ENCODE peak calls at places on chromosomes 12 and 14, in nine cellular contexts. One of them, this sample, is unnamed.
A peak's percentile ranks its signal among the peaks of the same experiment; 100 is the strongest.

GRCh38 chr12:52244615-52244994 is 11.6 kb downstream of the KRT7 start:
- DNase-seq in NCI-H2171 treated with DMSO at 0.1 percent for 48 hours: no peak
- DNase-seq in CD4-positive, alpha-beta T cell: no peak
- DNase-seq in fibroblast of the aortic adventitia: peak; percentile 23
- DNase-seq in lower lobe of right lung: no peak
- DNase-seq in stimulated activated CD4-positive, alpha-beta T cell treated with anti-CD3 and anti-CD28 coated beads, TNF-alpha, amount 100 ng/mL, for 48 hours: no peak
- DNase-seq in cardiac fibroblast: no peak
- DNase-seq in HAP-1: no peak
- DNase-seq in HCT116: no peak
- DNase-seq in this sample: peak; percentile 43

GRCh38 chr14:102182190-102182589 is 42.5 kb downstream of the WDR20 start:
- DNase-seq in stimulated activated CD4-positive, alpha-beta T cell treated with anti-CD3 and anti-CD28 coated beads, TNF-alpha, amount 100 ng/mL, for 48 hours: no peak
- DNase-seq in lower lobe of right lung: no peak
- DNase-seq in NCI-H2171 treated with DMSO at 0.1 percent for 48 hours: peak; percentile 25
- DNase-seq in cardiac fibroblast: peak; percentile 76
- DNase-seq in fibroblast of the aortic adventitia: peak; percentile 40
- DNase-seq in CD4-positive, alpha-beta T cell: no peak
- DNase-seq in HCT116: no peak
- DNase-seq in HAP-1: no peak
- DNase-seq in this sample: peak; percentile 59

GRCh38 chr12:92927436-92928116 is 1.5 kb downstream of the EEA1 start:
- DNase-seq in HCT116: no peak
- DNase-seq in HAP-1: peak; percentile 14
- DNase-seq in NCI-H2171 treated with DMSO at 0.1 percent for 48 hours: peak; percentile 17
- DNase-seq in CD4-positive, alpha-beta T cell: no peak
- DNase-seq in cardiac fibroblast: peak; percentile 81
- DNase-seq in stimulated activated CD4-positive, alpha-beta T cell treated with anti-CD3 and anti-CD28 coated beads, TNF-alpha, amount 100 ng/mL, for 48 hours: no peak
- DNase-seq in fibroblast of the aortic adventitia: peak; percentile 84
- DNase-seq in lower lobe of right lung: no peak
- DNase-seq in this sample: peak; percentile 70

GRCh38 chr14:82854131-82854530 is 1320.5 kb upstream of the SEL1L start:
- DNase-seq in CD4-positive, alpha-beta T cell: no peak
- DNase-seq in HCT116: no peak
- DNase-seq in lower lobe of right lung: no peak
- DNase-seq in HAP-1: no peak
- DNase-seq in fibroblast of the aortic adventitia: no peak
- DNase-seq in stimulated activated CD4-positive, alpha-beta T cell treated with anti-CD3 and anti-CD28 coated beads, TNF-alpha, amount 100 ng/mL, for 48 hours: no peak
- DNase-seq in cardiac fibroblast: no peak
- DNase-seq in NCI-H2171 treated with DMSO at 0.1 percent for 48 hours: no peak
- DNase-seq in this sample: no peak

GRCh38 chr14:48874701-48875100 is 711.5 kb downstream of the RPS29 start:
- DNase-seq in fibroblast of the aortic adventitia: no peak
- DNase-seq in CD4-positive, alpha-beta T cell: no peak
- DNase-seq in lower lobe of right lung: no peak
- DNase-seq in HCT116: no peak
- DNase-seq in stimulated activated CD4-positive, alpha-beta T cell treated with anti-CD3 and anti-CD28 coated beads, TNF-alpha, amount 100 ng/mL, for 48 hours: no peak
- DNase-seq in HAP-1: peak; percentile 10
- DNase-seq in NCI-H2171 treated with DMSO at 0.1 percent for 48 hours: no peak
- DNase-seq in cardiac fibroblast: no peak
- DNase-seq in this sample: no peak

GRCh38 chr12:91604897-91605296 is 422.3 kb upstream of the DCN start:
- DNase-seq in HCT116: no peak
- DNase-seq in NCI-H2171 treated with DMSO at 0.1 percent for 48 hours: no peak
- DNase-seq in lower lobe of right lung: no peak
- DNase-seq in stimulated activated CD4-positive, alpha-beta T cell treated with anti-CD3 and anti-CD28 coated beads, TNF-alpha, amount 100 ng/mL, for 48 hours: no peak
- DNase-seq in fibroblast of the aortic adventitia: no peak
- DNase-seq in HAP-1: no peak
- DNase-seq in CD4-positive, alpha-beta T cell: no peak
- DNase-seq in cardiac fibroblast: no peak
- DNase-seq in this sample: no peak

GRCh38 chr12:2614341-2614740 is 180.4 kb upstream of the FKBP4 start:
- DNase-seq in stimulated activated CD4-positive, alpha-beta T cell treated with anti-CD3 and anti-CD28 coated beads, TNF-alpha, amount 100 ng/mL, for 48 hours: no peak
- DNase-seq in HCT116: no peak
- DNase-seq in HAP-1: no peak
- DNase-seq in NCI-H2171 treated with DMSO at 0.1 percent for 48 hours: no peak
- DNase-seq in lower lobe of right lung: no peak
- DNase-seq in cardiac fibroblast: no peak
- DNase-seq in fibroblast of the aortic adventitia: peak; percentile 27
- DNase-seq in CD4-positive, alpha-beta T cell: no peak
- DNase-seq in this sample: no peak

GRCh38 chr12:47808574-47809380 is 10.9 kb downstream of the HDAC7 start:
- DNase-seq in stimulated activated CD4-positive, alpha-beta T cell treated with anti-CD3 and anti-CD28 coated beads, TNF-alpha, amount 100 ng/mL, for 48 hours: peak; percentile 50
- DNase-seq in HCT116: no peak
- DNase-seq in cardiac fibroblast: peak; percentile 58
- DNase-seq in fibroblast of the aortic adventitia: no peak
- DNase-seq in lower lobe of right lung: no peak
- DNase-seq in HAP-1: no peak
- DNase-seq in NCI-H2171 treated with DMSO at 0.1 percent for 48 hours: no peak
- DNase-seq in CD4-positive, alpha-beta T cell: no peak
- DNase-seq in this sample: peak; percentile 60

GRCh38 chr12:50625029-50625875 is 120.5 kb downstream of the DIP2B start:
- DNase-seq in NCI-H2171 treated with DMSO at 0.1 percent for 48 hours: no peak
- DNase-seq in cardiac fibroblast: no peak
- DNase-seq in lower lobe of right lung: no peak
- DNase-seq in CD4-positive, alpha-beta T cell: no peak
- DNase-seq in fibroblast of the aortic adventitia: no peak
- DNase-seq in stimulated activated CD4-positive, alpha-beta T cell treated with anti-CD3 and anti-CD28 coated beads, TNF-alpha, amount 100 ng/mL, for 48 hours: no peak
- DNase-seq in HCT116: no peak
- DNase-seq in HAP-1: no peak
- DNase-seq in this sample: no peak

GRCh38 chr12:27177716-27178115 is 66.4 kb upstream of the STK38L start:
- DNase-seq in cardiac fibroblast: peak; percentile 95
- DNase-seq in HCT116: no peak
- DNase-seq in NCI-H2171 treated with DMSO at 0.1 percent for 48 hours: no peak
- DNase-seq in lower lobe of right lung: no peak
- DNase-seq in CD4-positive, alpha-beta T cell: no peak
- DNase-seq in fibroblast of the aortic adventitia: peak; percentile 66
- DNase-seq in stimulated activated CD4-positive, alpha-beta T cell treated with anti-CD3 and anti-CD28 coated beads, TNF-alpha, amount 100 ng/mL, for 48 hours: no peak
- DNase-seq in HAP-1: no peak
- DNase-seq in this sample: peak; percentile 29

GRCh38 chr14:61813101-61813596 is 50.9 kb downstream of the SNAPC1 start:
- DNase-seq in stimulated activated CD4-positive, alpha-beta T cell treated with anti-CD3 and anti-CD28 coated beads, TNF-alpha, amount 100 ng/mL, for 48 hours: no peak
- DNase-seq in HCT116: no peak
- DNase-seq in CD4-positive, alpha-beta T cell: no peak
- DNase-seq in NCI-H2171 treated with DMSO at 0.1 percent for 48 hours: no peak
- DNase-seq in cardiac fibroblast: no peak
- DNase-seq in lower lobe of right lung: no peak
- DNase-seq in HAP-1: no peak
- DNase-seq in fibroblast of the aortic adventitia: no peak
- DNase-seq in this sample: peak; percentile 12

GRCh38 chr12:126483145-126484068 is 1418.2 kb downstream of the AACS start:
- DNase-seq in lower lobe of right lung: no peak
- DNase-seq in HCT116: no peak
- DNase-seq in HAP-1: no peak
- DNase-seq in stimulated activated CD4-positive, alpha-beta T cell treated with anti-CD3 and anti-CD28 coated beads, TNF-alpha, amount 100 ng/mL, for 48 hours: no peak
- DNase-seq in CD4-positive, alpha-beta T cell: no peak
- DNase-seq in cardiac fibroblast: peak; percentile 76
- DNase-seq in fibroblast of the aortic adventitia: peak; percentile 95
- DNase-seq in NCI-H2171 treated with DMSO at 0.1 percent for 48 hours: no peak
- DNase-seq in this sample: no peak

GRCh38 chr12:115253049-115253448 is 569.1 kb upstream of the TBX3 start:
- DNase-seq in CD4-positive, alpha-beta T cell: no peak
- DNase-seq in HAP-1: no peak
- DNase-seq in cardiac fibroblast: no peak
- DNase-seq in stimulated activated CD4-positive, alpha-beta T cell treated with anti-CD3 and anti-CD28 coated beads, TNF-alpha, amount 100 ng/mL, for 48 hours: no peak
- DNase-seq in NCI-H2171 treated with DMSO at 0.1 percent for 48 hours: no peak
- DNase-seq in lower lobe of right lung: no peak
- DNase-seq in fibroblast of the aortic adventitia: no peak
- DNase-seq in HCT116: no peak
- DNase-seq in this sample: no peak

GRCh38 chr12:96907681-96908163 is 665 bp downstream of the NEDD1 start:
- DNase-seq in HAP-1: peak; percentile 31
- DNase-seq in lower lobe of right lung: no peak
- DNase-seq in NCI-H2171 treated with DMSO at 0.1 percent for 48 hours: peak; percentile 28
- DNase-seq in CD4-positive, alpha-beta T cell: peak; percentile 2
- DNase-seq in stimulated activated CD4-positive, alpha-beta T cell treated with anti-CD3 and anti-CD28 coated beads, TNF-alpha, amount 100 ng/mL, for 48 hours: no peak
- DNase-seq in HCT116: no peak
- DNase-seq in cardiac fibroblast: peak; percentile 46
- DNase-seq in fibroblast of the aortic adventitia: peak; percentile 40
- DNase-seq in this sample: peak; percentile 37

GRCh38 chr14:91946313-91947195 is 940 bp downstream of the FBLN5 start:
- DNase-seq in stimulated activated CD4-positive, alpha-beta T cell treated with anti-CD3 and anti-CD28 coated beads, TNF-alpha, amount 100 ng/mL, for 48 hours: no peak
- DNase-seq in lower lobe of right lung: no peak
- DNase-seq in HAP-1: peak; percentile 53
- DNase-seq in HCT116: no peak
- DNase-seq in fibroblast of the aortic adventitia: peak; percentile 56
- DNase-seq in NCI-H2171 treated with DMSO at 0.1 percent for 48 hours: peak; percentile 25
- DNase-seq in CD4-positive, alpha-beta T cell: no peak
- DNase-seq in cardiac fibroblast: peak; percentile 48
- DNase-seq in this sample: peak; percentile 47

GRCh38 chr14:100677925-100678765 is 48.5 kb upstream of the DLK1 start:
- DNase-seq in NCI-H2171 treated with DMSO at 0.1 percent for 48 hours: no peak
- DNase-seq in HAP-1: no peak
- DNase-seq in stimulated activated CD4-positive, alpha-beta T cell treated with anti-CD3 and anti-CD28 coated beads, TNF-alpha, amount 100 ng/mL, for 48 hours: no peak
- DNase-seq in cardiac fibroblast: no peak
- DNase-seq in lower lobe of right lung: no peak
- DNase-seq in HCT116: no peak
- DNase-seq in fibroblast of the aortic adventitia: peak; percentile 80
- DNase-seq in CD4-positive, alpha-beta T cell: no peak
- DNase-seq in this sample: peak; percentile 36

GRCh38 chr14:99606359-99606758 is 2.4 kb upstream of the CCDC85C start:
- DNase-seq in lower lobe of right lung: no peak
- DNase-seq in CD4-positive, alpha-beta T cell: no peak
- DNase-seq in HAP-1: no peak
- DNase-seq in fibroblast of the aortic adventitia: no peak
- DNase-seq in NCI-H2171 treated with DMSO at 0.1 percent for 48 hours: no peak
- DNase-seq in cardiac fibroblast: no peak
- DNase-seq in HCT116: no peak
- DNase-seq in stimulated activated CD4-positive, alpha-beta T cell treated with anti-CD3 and anti-CD28 coated beads, TNF-alpha, amount 100 ng/mL, for 48 hours: no peak
- DNase-seq in this sample: no peak

GRCh38 chr14:58765843-58766242 is 128.1 kb downstream of the DACT1 start:
- DNase-seq in HCT116: no peak
- DNase-seq in stimulated activated CD4-positive, alpha-beta T cell treated with anti-CD3 and anti-CD28 coated beads, TNF-alpha, amount 100 ng/mL, for 48 hours: no peak
- DNase-seq in cardiac fibroblast: no peak
- DNase-seq in CD4-positive, alpha-beta T cell: no peak
- DNase-seq in HAP-1: no peak
- DNase-seq in NCI-H2171 treated with DMSO at 0.1 percent for 48 hours: no peak
- DNase-seq in fibroblast of the aortic adventitia: no peak
- DNase-seq in lower lobe of right lung: no peak
- DNase-seq in this sample: no peak

GRCh38 chr12:130164931-130165330 is 2.7 kb downstream of the FZD10 start:
- DNase-seq in lower lobe of right lung: no peak
- DNase-seq in HCT116: no peak
- DNase-seq in fibroblast of the aortic adventitia: no peak
- DNase-seq in CD4-positive, alpha-beta T cell: no peak
- DNase-seq in HAP-1: peak; percentile 67
- DNase-seq in stimulated activated CD4-positive, alpha-beta T cell treated with anti-CD3 and anti-CD28 coated beads, TNF-alpha, amount 100 ng/mL, for 48 hours: no peak
- DNase-seq in cardiac fibroblast: no peak
- DNase-seq in NCI-H2171 treated with DMSO at 0.1 percent for 48 hours: no peak
- DNase-seq in this sample: no peak

GRCh38 chr12:39990122-39991101 is 115.5 kb downstream of the SLC2A13 start:
- DNase-seq in cardiac fibroblast: peak; percentile 71
- DNase-seq in HAP-1: peak; percentile 76
- DNase-seq in CD4-positive, alpha-beta T cell: peak; percentile 36
- DNase-seq in HCT116: peak; percentile 22
- DNase-seq in NCI-H2171 treated with DMSO at 0.1 percent for 48 hours: peak; percentile 6
- DNase-seq in lower lobe of right lung: peak; percentile 56
- DNase-seq in fibroblast of the aortic adventitia: peak; percentile 70
- DNase-seq in stimulated activated CD4-positive, alpha-beta T cell treated with anti-CD3 and anti-CD28 coated beads, TNF-alpha, amount 100 ng/mL, for 48 hours: no peak
- DNase-seq in this sample: peak; percentile 62